ENCODE peak calls at places on chromosomes 5 and 9, in five cellular contexts. One of them, this sample, is unnamed.
A peak's percentile ranks its signal among the peaks of the same experiment; 100 is the strongest.

GRCh38 chr5:34510002-34510401 is 146.1 kb upstream of the RAI14 start:
- DNase-seq in WTC11: no peak
- DNase-seq in midbrain: no peak
- DNase-seq in GM04504: no peak
- DNase-seq in renal cortical epithelial cell: no peak
- DNase-seq in this sample: no peak

GRCh38 chr9:19184144-19184917 is 46.2 kb upstream of the DENND4C start:
- DNase-seq in renal cortical epithelial cell: peak; percentile 98
- DNase-seq in GM04504: peak; percentile 74
- DNase-seq in midbrain: peak; percentile 16
- DNase-seq in WTC11: no peak
- DNase-seq in this sample: peak; percentile 88

GRCh38 chr5:92378961-92379611 is 996.0 kb upstream of the ARRDC3 start:
- DNase-seq in renal cortical epithelial cell: peak; percentile 75
- DNase-seq in midbrain: no peak
- DNase-seq in GM04504: no peak
- DNase-seq in WTC11: peak; percentile 16
- DNase-seq in this sample: no peak

GRCh38 chr5:156893517-156893916 is 43.4 kb downstream of the PPP1R2B start:
- DNase-seq in renal cortical epithelial cell: no peak
- DNase-seq in WTC11: no peak
- DNase-seq in midbrain: no peak
- DNase-seq in GM04504: no peak
- DNase-seq in this sample: no peak

GRCh38 chr9:135136481-135136880 is 49.0 kb downstream of the OLFM1 start:
- DNase-seq in midbrain: no peak
- DNase-seq in GM04504: no peak
- DNase-seq in renal cortical epithelial cell: no peak
- DNase-seq in WTC11: no peak
- DNase-seq in this sample: no peak

GRCh38 chr5:166165600-166165999 is 2125.8 kb upstream of the WWC1 start:
- DNase-seq in renal cortical epithelial cell: no peak
- DNase-seq in GM04504: no peak
- DNase-seq in midbrain: no peak
- DNase-seq in WTC11: peak; percentile 22
- DNase-seq in this sample: no peak

GRCh38 chr9:23321049-23321448 is 505.0 kb downstream of the ELAVL2 start:
- DNase-seq in GM04504: no peak
- DNase-seq in WTC11: no peak
- DNase-seq in renal cortical epithelial cell: no peak
- DNase-seq in midbrain: no peak
- DNase-seq in this sample: no peak

GRCh38 chr5:141637266-141637692 is 482 bp downstream of the RELL2 start:
- DNase-seq in renal cortical epithelial cell: no peak
- DNase-seq in WTC11: peak; percentile 52
- DNase-seq in midbrain: no peak
- DNase-seq in GM04504: no peak
- DNase-seq in this sample: peak; percentile 64